ENCODE peak calls at places on chromosomes 16 and 17, in seven cellular contexts. S is mesenchymal stem cell, G is H9, V is IMR-90, D is H1, J is mesendoderm, E is neuronal stem cell. B is an unnamed sample.

GRCh38 chr17:67260051-67260987 is 15.3 kb upstream of the HELZ start:
- DNase-seq in J (no peak), S (peak), G (peak), E (no peak), V (peak), D (no peak), B (peak)

GRCh38 chr16:8403978-8404738 is 186.2 kb downstream of the TMEM114 start:
- DNase-seq in G (no peak), J (no peak), D (no peak), V (no peak), S (no peak), E (no peak), B (no peak)

GRCh38 chr16:69240336-69240735 is 53.4 kb downstream of the SNTB2 start:
- DNase-seq in V (peak), D (no peak), E (no peak), S (peak), J (no peak), G (no peak), B (no peak)

GRCh38 chr17:79622201-79622601 is 11.3 kb upstream of the RBFOX3 start:
- DNase-seq in E (no peak), S (no peak), V (no peak), D (peak), J (no peak), G (peak), B (no peak)

GRCh38 chr17:28711723-28712036 is at the start of gene PROCA1:
- DNase-seq in J (peak), E (no peak), D (no peak), V (no peak), G (no peak), S (no peak), B (no peak)

GRCh38 chr17:16980813-16981731 is 9.2 kb upstream of the TNFRSF13B start:
- DNase-seq in G (peak), E (no peak), D (peak), S (no peak), J (peak), V (no peak), B (no peak)

GRCh38 chr17:2237521-2237921 is 66.1 kb downstream of the SMG6 start:
- DNase-seq in E (no peak), J (no peak), G (no peak), S (peak), V (no peak), D (no peak), B (no peak)

GRCh38 chr17:39738568-39738901 is 797 bp downstream of the GRB7 start:
- DNase-seq in J (peak), V (no peak), S (no peak), D (peak), E (no peak), G (peak), B (peak)

GRCh38 chr17:10812674-10813073 is 8.8 kb upstream of the TMEM238L start:
- DNase-seq in J (no peak), D (no peak), E (no peak), G (no peak), S (no peak), V (no peak), B (no peak)

GRCh38 chr16:3816326-3816725 is 64.2 kb downstream of the CREBBP start:
- DNase-seq in G (no peak), J (no peak), E (peak), S (no peak), V (no peak), D (no peak), B (no peak)

GRCh38 chr16:65068151-65068740 is 53.6 kb downstream of the CDH11 start:
- DNase-seq in S (peak), D (no peak), E (no peak), J (peak), G (no peak), V (peak), B (no peak)

GRCh38 chr17:4562000-4562969 is 1.9 kb upstream of the GGT6 start:
- DNase-seq in D (no peak), E (no peak), J (no peak), G (no peak), V (no peak), S (no peak), B (no peak)

GRCh38 chr17:18974407-18975149 is 22.6 kb downstream of the SLC5A10 start:
- DNase-seq in J (no peak), V (peak), D (no peak), G (no peak), E (no peak), S (no peak), B (no peak)

GRCh38 chr17:77308768-77309726 is 168.3 kb downstream of the SEC14L1 start:
- DNase-seq in J (no peak), E (no peak), D (no peak), G (no peak), V (peak), S (peak), B (no peak)

DNA sequence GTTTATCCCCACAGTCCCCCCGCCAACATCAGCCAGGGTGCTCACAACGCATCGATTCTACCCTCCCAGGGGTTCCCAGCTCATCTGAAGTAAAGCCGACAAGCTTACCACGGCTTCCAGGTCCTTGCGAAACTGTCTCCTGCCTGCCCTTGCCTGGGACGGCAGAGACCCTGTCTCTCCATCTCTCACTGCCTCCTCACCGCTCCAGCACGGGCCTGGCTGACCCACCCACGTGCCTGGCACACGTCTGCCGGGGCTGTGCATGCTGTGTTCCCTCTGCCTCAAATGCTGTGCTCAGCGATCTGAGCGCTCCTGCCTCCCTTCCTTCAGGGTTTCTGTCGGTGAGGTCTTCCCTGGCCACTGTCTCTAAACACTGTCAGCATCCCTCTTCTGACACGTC is 208.2 kb downstream of the IRF8 start:
- DNase-seq in V (no peak), G (no peak), D (no peak), E (no peak), S (no peak), J (no peak), B (no peak)
- H4K8ac ChIP-seq in V (peak), G (no peak), D (no peak), E (no peak), S (no peak), J (no peak), B (no peak)

DNA sequence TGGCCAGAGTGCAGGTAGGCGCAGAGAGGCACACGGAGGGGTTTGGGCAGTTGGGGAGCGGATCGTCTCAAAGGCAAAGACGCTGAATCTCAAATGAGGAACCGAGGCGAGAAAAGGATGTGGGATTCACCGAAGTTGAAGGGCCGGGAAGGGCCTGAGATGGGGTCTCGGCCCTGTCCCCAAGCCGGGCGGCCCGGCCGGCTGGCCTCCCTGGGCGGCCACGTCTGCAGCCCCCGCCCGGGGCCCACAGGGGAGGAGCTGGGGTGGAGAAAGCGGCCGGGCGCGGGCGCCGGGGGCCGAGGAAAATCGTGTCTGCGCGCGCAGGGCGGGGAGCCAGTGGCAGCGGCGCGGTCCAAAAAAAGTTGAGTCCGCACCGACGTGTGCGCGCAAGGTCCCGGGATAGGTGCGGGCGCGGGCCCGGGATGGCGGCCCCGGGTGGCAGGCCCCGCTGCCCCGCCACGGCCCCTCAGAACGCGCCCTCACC is 439 bp downstream of the SLC12A4 start:
- DNase-seq in G (no peak), S (peak), D (peak), V (peak), E (peak), J (peak), B (peak)
- H4K8ac ChIP-seq in G (no peak), S (peak), D (peak), V (peak), E (no peak), J (no peak), B (peak)

GRCh38 chr16:89268987-89269735 is 51.7 kb downstream of the ZNF778 start:
- DNase-seq in S (peak), E (no peak), J (no peak), V (peak), G (peak), D (no peak), B (peak)

GRCh38 chr16:89266521-89267134 is 49.1 kb downstream of the ZNF778 start:
- DNase-seq in S (no peak), J (no peak), V (no peak), G (no peak), E (no peak), D (no peak), B (no peak)

GRCh38 chr16:89264800-89265550 is 47.5 kb downstream of the ZNF778 start:
- DNase-seq in V (no peak), G (no peak), S (no peak), D (no peak), E (no peak), J (no peak), B (no peak)

GRCh38 chr16:89268585-89268984 is 51.1 kb downstream of the ZNF778 start:
- DNase-seq in D (no peak), G (no peak), V (no peak), E (no peak), J (no peak), S (no peak), B (no peak)

GRCh38 chr16:89265647-89266046 is 48.1 kb downstream of the ZNF778 start:
- DNase-seq in J (no peak), S (no peak), V (no peak), E (no peak), G (no peak), D (no peak), B (no peak)
- H4K8ac ChIP-seq in J (no peak), S (no peak), V (no peak), E (no peak), G (no peak), D (peak), B (no peak)

GRCh38 chr16:63496282-63496681 is 1460.0 kb upstream of the CDH8 start:
- DNase-seq in E (no peak), G (no peak), J (no peak), D (no peak), S (no peak), V (no peak), B (no peak)
- H4K8ac ChIP-seq in E (no peak), G (no peak), J (no peak), D (no peak), S (no peak), V (no peak), B (no peak)

DNA sequence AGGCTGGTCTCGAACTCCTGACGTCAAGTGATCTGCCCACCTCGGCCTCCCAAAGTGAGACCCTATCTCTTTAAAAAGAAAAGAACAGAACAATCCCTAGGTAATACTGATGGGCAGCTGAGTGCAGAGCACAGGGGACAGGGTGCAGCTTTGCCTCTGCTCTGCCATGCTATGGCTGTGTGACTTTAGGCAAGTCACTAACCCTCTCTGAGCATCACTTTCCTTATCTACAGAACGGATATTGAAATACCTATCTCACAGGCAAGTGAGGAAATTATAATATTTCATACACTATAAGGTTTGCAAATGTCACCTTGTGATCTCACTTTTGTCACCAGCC is 4.1 kb downstream of the CASKIN2 start:
- DNase-seq in D (no peak), E (no peak), G (no peak), J (no peak), S (no peak), V (no peak), B (no peak)
- H4K8ac ChIP-seq in D (no peak), E (no peak), G (no peak), J (no peak), S (no peak), V (no peak), B (no peak)

GRCh38 chr17:71399649-71400048 is 721.2 kb upstream of the SOX9 start:
- DNase-seq in G (no peak), V (no peak), D (no peak), S (no peak), J (no peak), E (no peak), B (no peak)

GRCh38 chr17:71402007-71402406 is 718.8 kb upstream of the SOX9 start:
- DNase-seq in V (no peak), S (no peak), G (no peak), E (no peak), D (no peak), J (no peak), B (no peak)

GRCh38 chr17:71392715-71393567 is 727.9 kb upstream of the SOX9 start:
- DNase-seq in G (no peak), D (no peak), V (peak), S (no peak), J (no peak), E (no peak), B (no peak)

GRCh38 chr17:71398706-71399620 is 721.9 kb upstream of the SOX9 start:
- DNase-seq in S (peak), D (no peak), G (no peak), J (peak), E (no peak), V (no peak), B (no peak)

GRCh38 chr17:71396711-71397110 is 724.1 kb upstream of the SOX9 start:
- DNase-seq in E (no peak), J (peak), V (no peak), S (no peak), D (no peak), G (no peak), B (no peak)
- H4K8ac ChIP-seq in E (no peak), J (no peak), V (no peak), S (no peak), D (no peak), G (no peak), B (no peak)

DNA sequence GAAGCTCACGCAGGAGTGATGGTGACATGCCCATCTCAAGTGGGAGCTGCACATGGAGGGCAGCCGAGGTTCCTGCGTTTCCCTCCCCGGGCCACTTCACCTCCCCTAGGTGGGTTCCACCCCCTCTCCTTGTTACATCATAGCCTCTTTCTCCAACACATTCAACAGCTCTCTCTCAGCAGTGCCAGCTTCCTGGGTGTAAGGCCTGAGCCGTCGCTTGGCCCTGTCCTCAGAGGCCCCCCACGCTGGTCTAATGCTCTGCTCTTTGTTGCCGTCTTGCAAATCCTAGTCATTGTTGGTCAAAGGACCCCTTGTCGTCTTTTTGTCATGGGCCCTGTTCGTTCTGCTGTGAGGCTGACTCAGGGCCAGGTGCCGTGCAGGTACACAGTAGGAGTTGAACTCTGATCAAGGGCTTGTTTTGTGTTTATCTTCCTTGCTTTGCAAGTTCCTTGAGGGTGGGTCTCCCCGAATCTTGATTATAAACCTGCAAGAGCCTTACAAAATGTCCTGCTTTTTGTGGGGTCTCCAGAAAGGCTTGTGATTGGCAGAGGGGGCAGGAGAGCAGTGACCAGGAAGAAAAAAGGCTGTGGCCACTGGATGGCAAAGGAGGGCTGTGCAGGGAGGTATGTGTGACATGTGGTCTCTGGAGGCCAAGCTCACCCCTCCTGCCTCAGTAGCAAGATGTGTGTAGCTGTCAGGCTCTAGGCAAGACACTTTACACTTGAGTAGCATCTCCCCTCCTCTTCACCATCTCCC is 136.6 kb downstream of the CCDC182 start:
- DNase-seq in J (no peak), V (no peak), G (peak), S (no peak), D (no peak), E (no peak), B (no peak)
- H4K8ac ChIP-seq in J (no peak), V (no peak), G (no peak), S (no peak), D (no peak), E (no peak), B (no peak)

GRCh38 chr17:64334851-64335250 is 55.8 kb downstream of the PECAM1 start:
- DNase-seq in G (no peak), V (no peak), J (no peak), D (no peak), S (no peak), E (no peak), B (no peak)
- H4K8ac ChIP-seq in G (no peak), V (no peak), J (no peak), D (no peak), S (no peak), E (no peak), B (no peak)

DNA sequence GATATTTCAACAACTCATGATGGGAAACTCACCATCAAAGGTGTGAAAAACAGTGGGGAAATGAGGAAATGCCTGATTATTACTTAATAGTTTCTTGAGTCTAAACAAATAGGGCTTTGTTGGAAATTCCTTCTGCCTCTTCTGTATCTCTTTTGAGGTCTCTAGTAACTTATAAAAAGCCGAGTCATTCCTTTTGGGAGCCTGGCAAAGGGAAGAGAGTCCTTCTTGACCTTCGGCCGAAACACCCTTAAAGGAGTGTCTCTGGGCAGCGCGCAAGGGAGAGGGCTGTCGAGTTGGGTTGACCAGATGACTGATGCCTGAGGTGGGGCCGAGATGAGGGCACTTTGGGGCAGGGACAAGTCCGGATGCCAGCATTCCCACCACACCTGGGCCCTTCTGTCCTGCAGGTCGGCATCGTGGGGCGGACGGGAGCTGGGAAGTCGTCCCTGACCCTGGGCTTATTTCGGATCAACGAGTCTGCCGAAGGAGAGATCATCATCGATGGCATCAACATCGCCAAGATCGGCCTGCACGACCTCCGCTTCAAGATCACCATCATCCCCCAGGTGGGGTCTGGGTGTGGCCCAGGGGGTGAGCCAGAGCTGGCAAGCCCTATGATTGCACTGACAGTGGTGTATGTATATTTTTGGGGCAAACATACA is 89.2 kb downstream of the ABCC6 start:
- DNase-seq in D (no peak), E (no peak), V (no peak), J (no peak), S (peak), G (no peak), B (no peak)
- H4K8ac ChIP-seq in D (no peak), E (no peak), V (no peak), J (no peak), S (no peak), G (no peak), B (no peak)